ENCODE peak calls at places on chromosomes 6 and 20, in ten cellular contexts. One of them, this sample, is unnamed.

GRCh38 chr6:57276946-57277345 is 40.5 kb upstream of the PRIM2 start:
- DNase-seq in Caco-2: no peak
- DNase-seq in HCT116: no peak
- DNase-seq in body of pancreas: no peak
- DNase-seq in Caki2: no peak
- DNase-seq in iPS DF 6.9: no peak
- DNase-seq in activated T-cell treated with anti-CD3 and anti-CD28 coated beads for 1 hour: no peak
- DNase-seq in HS-5: no peak
- DNase-seq in skeletal muscle cell: no peak
- DNase-seq in stimulated activated CD4-positive, alpha-beta T cell treated with anti-CD3 and anti-CD28 coated beads, Interleukin-15, amount 100 ng/mL, for 1 hour: no peak
- DNase-seq in this sample: no peak

GRCh38 chr20:17452441-17452840 is 78.7 kb downstream of the BFSP1 start:
- DNase-seq in Caco-2: no peak
- DNase-seq in HCT116: no peak
- DNase-seq in body of pancreas: no peak
- DNase-seq in Caki2: no peak
- DNase-seq in iPS DF 6.9: no peak
- DNase-seq in activated T-cell treated with anti-CD3 and anti-CD28 coated beads for 1 hour: no peak
- DNase-seq in HS-5: no peak
- DNase-seq in skeletal muscle cell: no peak
- DNase-seq in stimulated activated CD4-positive, alpha-beta T cell treated with anti-CD3 and anti-CD28 coated beads, Interleukin-15, amount 100 ng/mL, for 1 hour: no peak
- DNase-seq in this sample: no peak

GRCh38 chr20:20259534-20259933 is 108.4 kb upstream of the INSM1 start:
- DNase-seq in Caco-2: no peak
- DNase-seq in HCT116: no peak
- DNase-seq in body of pancreas: no peak
- DNase-seq in Caki2: no peak
- DNase-seq in iPS DF 6.9: no peak
- DNase-seq in activated T-cell treated with anti-CD3 and anti-CD28 coated beads for 1 hour: no peak
- DNase-seq in HS-5: no peak
- DNase-seq in skeletal muscle cell: no peak
- DNase-seq in stimulated activated CD4-positive, alpha-beta T cell treated with anti-CD3 and anti-CD28 coated beads, Interleukin-15, amount 100 ng/mL, for 1 hour: no peak
- DNase-seq in this sample: no peak

GRCh38 chr6:34103321-34103720 is 42.6 kb downstream of the GRM4 start:
- DNase-seq in Caco-2: no peak
- DNase-seq in HCT116: no peak
- DNase-seq in body of pancreas: no peak
- DNase-seq in Caki2: no peak
- DNase-seq in iPS DF 6.9: no peak
- DNase-seq in activated T-cell treated with anti-CD3 and anti-CD28 coated beads for 1 hour: no peak
- DNase-seq in HS-5: no peak
- DNase-seq in skeletal muscle cell: no peak
- DNase-seq in stimulated activated CD4-positive, alpha-beta T cell treated with anti-CD3 and anti-CD28 coated beads, Interleukin-15, amount 100 ng/mL, for 1 hour: no peak
- DNase-seq in this sample: no peak

GRCh38 chr6:164214066-164214465 is 799.5 kb downstream of the QKI start:
- DNase-seq in Caco-2: no peak
- DNase-seq in HCT116: no peak
- DNase-seq in body of pancreas: no peak
- DNase-seq in Caki2: no peak
- DNase-seq in iPS DF 6.9: no peak
- DNase-seq in activated T-cell treated with anti-CD3 and anti-CD28 coated beads for 1 hour: no peak
- DNase-seq in HS-5: no peak
- DNase-seq in skeletal muscle cell: no peak
- DNase-seq in stimulated activated CD4-positive, alpha-beta T cell treated with anti-CD3 and anti-CD28 coated beads, Interleukin-15, amount 100 ng/mL, for 1 hour: no peak
- DNase-seq in this sample: no peak

GRCh38 chr6:1027109-1027794 is 284.6 kb upstream of the FOXQ1 start:
- DNase-seq in Caco-2: no peak
- DNase-seq in HCT116: peak; percentile 33
- DNase-seq in body of pancreas: no peak
- DNase-seq in Caki2: peak; percentile 86
- DNase-seq in iPS DF 6.9: no peak
- DNase-seq in activated T-cell treated with anti-CD3 and anti-CD28 coated beads for 1 hour: no peak
- DNase-seq in HS-5: peak; percentile 76
- DNase-seq in skeletal muscle cell: peak; percentile 26
- DNase-seq in stimulated activated CD4-positive, alpha-beta T cell treated with anti-CD3 and anti-CD28 coated beads, Interleukin-15, amount 100 ng/mL, for 1 hour: no peak
- DNase-seq in this sample: no peak

GRCh38 chr6:107488875-107489635 is 862 bp upstream of the SOBP start:
- DNase-seq in Caco-2: peak; percentile 33
- DNase-seq in HCT116: no peak
- DNase-seq in body of pancreas: peak; percentile 29
- DNase-seq in Caki2: peak; percentile 16
- DNase-seq in iPS DF 6.9: no peak
- DNase-seq in activated T-cell treated with anti-CD3 and anti-CD28 coated beads for 1 hour: no peak
- DNase-seq in HS-5: no peak
- DNase-seq in skeletal muscle cell: no peak
- DNase-seq in stimulated activated CD4-positive, alpha-beta T cell treated with anti-CD3 and anti-CD28 coated beads, Interleukin-15, amount 100 ng/mL, for 1 hour: no peak
- DNase-seq in this sample: peak; percentile 50

GRCh38 chr6:128731249-128732165 is 151.4 kb upstream of the LAMA2 start:
- DNase-seq in Caco-2: peak; percentile 37
- DNase-seq in HCT116: peak; percentile 40
- DNase-seq in body of pancreas: no peak
- DNase-seq in Caki2: peak; percentile 53
- DNase-seq in iPS DF 6.9: no peak
- DNase-seq in activated T-cell treated with anti-CD3 and anti-CD28 coated beads for 1 hour: no peak
- DNase-seq in HS-5: peak; percentile 34
- DNase-seq in skeletal muscle cell: peak; percentile 15
- DNase-seq in stimulated activated CD4-positive, alpha-beta T cell treated with anti-CD3 and anti-CD28 coated beads, Interleukin-15, amount 100 ng/mL, for 1 hour: no peak
- DNase-seq in this sample: no peak